ENCODE peak calls at places on chromosomes 4 and X, in eight cellular contexts. One of them, this sample, is unnamed.

GRCh38 chrX:132181364-132181763 is 37.9 kb downstream of the RAP2C start:
- DNase-seq in stimulated activated CD4-positive, alpha-beta T cell treated with anti-CD3 and anti-CD28 coated beads, TNF-alpha, amount 100 ng/mL, for 24 hours: no peak
- DNase-seq in NCI-H2081: no peak
- DNase-seq in foreskin fibroblast: no peak
- DNase-seq in NCI-H1436: no peak
- DNase-seq in GM23248: no peak
- DNase-seq in C1 segment of cervical spinal cord: no peak
- DNase-seq in activated CD4-positive, alpha-beta T cell treated with anti-CD3 and anti-CD28 coated beads, Interleukin-2, amount 50 U/mL, for 48 hours: no peak
- DNase-seq in this sample: no peak

GRCh38 chr4:169485084-169485483 is 127.3 kb downstream of the NEK1 start:
- DNase-seq in NCI-H2081: no peak
- DNase-seq in NCI-H1436: no peak
- DNase-seq in stimulated activated CD4-positive, alpha-beta T cell treated with anti-CD3 and anti-CD28 coated beads, TNF-alpha, amount 100 ng/mL, for 24 hours: no peak
- DNase-seq in activated CD4-positive, alpha-beta T cell treated with anti-CD3 and anti-CD28 coated beads, Interleukin-2, amount 50 U/mL, for 48 hours: no peak
- DNase-seq in C1 segment of cervical spinal cord: no peak
- DNase-seq in foreskin fibroblast: peak; percentile 43
- DNase-seq in GM23248: peak; percentile 39
- DNase-seq in this sample: no peak

GRCh38 chrX:19576742-19577141 is 61.4 kb upstream of the MAP3K15 start:
- DNase-seq in NCI-H1436: no peak
- DNase-seq in NCI-H2081: no peak
- DNase-seq in foreskin fibroblast: no peak
- DNase-seq in GM23248: peak; percentile 33
- DNase-seq in activated CD4-positive, alpha-beta T cell treated with anti-CD3 and anti-CD28 coated beads, Interleukin-2, amount 50 U/mL, for 48 hours: no peak
- DNase-seq in stimulated activated CD4-positive, alpha-beta T cell treated with anti-CD3 and anti-CD28 coated beads, TNF-alpha, amount 100 ng/mL, for 24 hours: no peak
- DNase-seq in C1 segment of cervical spinal cord: no peak
- DNase-seq in this sample: no peak

GRCh38 chr4:65645185-65645584 is 25.1 kb downstream of the EPHA5 start:
- DNase-seq in C1 segment of cervical spinal cord: no peak
- DNase-seq in foreskin fibroblast: no peak
- DNase-seq in GM23248: no peak
- DNase-seq in NCI-H2081: no peak
- DNase-seq in activated CD4-positive, alpha-beta T cell treated with anti-CD3 and anti-CD28 coated beads, Interleukin-2, amount 50 U/mL, for 48 hours: no peak
- DNase-seq in stimulated activated CD4-positive, alpha-beta T cell treated with anti-CD3 and anti-CD28 coated beads, TNF-alpha, amount 100 ng/mL, for 24 hours: no peak
- DNase-seq in NCI-H1436: no peak
- DNase-seq in this sample: no peak

GRCh38 chrX:3280706-3281105 is 65.7 kb downstream of the MXRA5 start:
- DNase-seq in C1 segment of cervical spinal cord: no peak
- DNase-seq in NCI-H2081: no peak
- DNase-seq in activated CD4-positive, alpha-beta T cell treated with anti-CD3 and anti-CD28 coated beads, Interleukin-2, amount 50 U/mL, for 48 hours: no peak
- DNase-seq in GM23248: no peak
- DNase-seq in foreskin fibroblast: peak; percentile 60
- DNase-seq in NCI-H1436: no peak
- DNase-seq in stimulated activated CD4-positive, alpha-beta T cell treated with anti-CD3 and anti-CD28 coated beads, TNF-alpha, amount 100 ng/mL, for 24 hours: no peak
- DNase-seq in this sample: no peak

GRCh38 chrX:31870267-31870666 is 798.4 kb upstream of the FTHL17 start:
- DNase-seq in NCI-H2081: no peak
- DNase-seq in C1 segment of cervical spinal cord: no peak
- DNase-seq in stimulated activated CD4-positive, alpha-beta T cell treated with anti-CD3 and anti-CD28 coated beads, TNF-alpha, amount 100 ng/mL, for 24 hours: no peak
- DNase-seq in activated CD4-positive, alpha-beta T cell treated with anti-CD3 and anti-CD28 coated beads, Interleukin-2, amount 50 U/mL, for 48 hours: no peak
- DNase-seq in NCI-H1436: no peak
- DNase-seq in GM23248: no peak
- DNase-seq in foreskin fibroblast: no peak
- DNase-seq in this sample: no peak

GRCh38 chrX:94908171-94908570 is 1234.2 kb downstream of the FAM133A start:
- DNase-seq in activated CD4-positive, alpha-beta T cell treated with anti-CD3 and anti-CD28 coated beads, Interleukin-2, amount 50 U/mL, for 48 hours: no peak
- DNase-seq in stimulated activated CD4-positive, alpha-beta T cell treated with anti-CD3 and anti-CD28 coated beads, TNF-alpha, amount 100 ng/mL, for 24 hours: no peak
- DNase-seq in GM23248: no peak
- DNase-seq in NCI-H2081: no peak
- DNase-seq in NCI-H1436: no peak
- DNase-seq in foreskin fibroblast: no peak
- DNase-seq in C1 segment of cervical spinal cord: no peak
- DNase-seq in this sample: no peak

GRCh38 chr4:1981251-1982055 is 27.3 kb downstream of the NELFA start:
- DNase-seq in NCI-H2081: no peak
- DNase-seq in NCI-H1436: no peak
- DNase-seq in stimulated activated CD4-positive, alpha-beta T cell treated with anti-CD3 and anti-CD28 coated beads, TNF-alpha, amount 100 ng/mL, for 24 hours: no peak
- DNase-seq in GM23248: peak; percentile 30
- DNase-seq in activated CD4-positive, alpha-beta T cell treated with anti-CD3 and anti-CD28 coated beads, Interleukin-2, amount 50 U/mL, for 48 hours: peak; percentile 28
- DNase-seq in C1 segment of cervical spinal cord: no peak
- DNase-seq in foreskin fibroblast: peak; percentile 62
- DNase-seq in this sample: no peak

GRCh38 chr4:178633263-178633662 is 1191.0 kb upstream of the AGA start:
- DNase-seq in NCI-H1436: no peak
- DNase-seq in foreskin fibroblast: no peak
- DNase-seq in activated CD4-positive, alpha-beta T cell treated with anti-CD3 and anti-CD28 coated beads, Interleukin-2, amount 50 U/mL, for 48 hours: no peak
- DNase-seq in stimulated activated CD4-positive, alpha-beta T cell treated with anti-CD3 and anti-CD28 coated beads, TNF-alpha, amount 100 ng/mL, for 24 hours: no peak
- DNase-seq in C1 segment of cervical spinal cord: no peak
- DNase-seq in NCI-H2081: no peak
- DNase-seq in GM23248: no peak
- DNase-seq in this sample: no peak

GRCh38 chrX:2928127-2928582 is 984 bp downstream of the ARSD start:
- DNase-seq in activated CD4-positive, alpha-beta T cell treated with anti-CD3 and anti-CD28 coated beads, Interleukin-2, amount 50 U/mL, for 48 hours: peak; percentile 2
- DNase-seq in stimulated activated CD4-positive, alpha-beta T cell treated with anti-CD3 and anti-CD28 coated beads, TNF-alpha, amount 100 ng/mL, for 24 hours: no peak
- DNase-seq in C1 segment of cervical spinal cord: peak; percentile 27
- DNase-seq in NCI-H2081: no peak
- DNase-seq in GM23248: peak; percentile 38
- DNase-seq in NCI-H1436: no peak
- DNase-seq in foreskin fibroblast: no peak
- DNase-seq in this sample: peak; percentile 29

GRCh38 chrX:75596178-75596577 is 73.3 kb upstream of the ZDHHC15 start:
- DNase-seq in foreskin fibroblast: no peak
- DNase-seq in stimulated activated CD4-positive, alpha-beta T cell treated with anti-CD3 and anti-CD28 coated beads, TNF-alpha, amount 100 ng/mL, for 24 hours: no peak
- DNase-seq in GM23248: peak; percentile 21
- DNase-seq in NCI-H2081: no peak
- DNase-seq in C1 segment of cervical spinal cord: no peak
- DNase-seq in activated CD4-positive, alpha-beta T cell treated with anti-CD3 and anti-CD28 coated beads, Interleukin-2, amount 50 U/mL, for 48 hours: no peak
- DNase-seq in NCI-H1436: no peak
- DNase-seq in this sample: no peak

GRCh38 chr4:144572660-144573059 is 73.3 kb upstream of the HHIP start:
- DNase-seq in NCI-H2081: no peak
- DNase-seq in activated CD4-positive, alpha-beta T cell treated with anti-CD3 and anti-CD28 coated beads, Interleukin-2, amount 50 U/mL, for 48 hours: no peak
- DNase-seq in C1 segment of cervical spinal cord: no peak
- DNase-seq in foreskin fibroblast: no peak
- DNase-seq in NCI-H1436: no peak
- DNase-seq in stimulated activated CD4-positive, alpha-beta T cell treated with anti-CD3 and anti-CD28 coated beads, TNF-alpha, amount 100 ng/mL, for 24 hours: no peak
- DNase-seq in GM23248: no peak
- DNase-seq in this sample: no peak

GRCh38 chr4:8439914-8440490 is 521 bp downstream of the ACOX3 start:
- DNase-seq in GM23248: no peak
- DNase-seq in activated CD4-positive, alpha-beta T cell treated with anti-CD3 and anti-CD28 coated beads, Interleukin-2, amount 50 U/mL, for 48 hours: no peak
- DNase-seq in C1 segment of cervical spinal cord: no peak
- DNase-seq in NCI-H1436: peak; percentile 0
- DNase-seq in stimulated activated CD4-positive, alpha-beta T cell treated with anti-CD3 and anti-CD28 coated beads, TNF-alpha, amount 100 ng/mL, for 24 hours: no peak
- DNase-seq in foreskin fibroblast: no peak
- DNase-seq in NCI-H2081: no peak
- DNase-seq in this sample: no peak

GRCh38 chr4:169619518-169619957 is 840 bp upstream of the CLCN3 start:
- DNase-seq in NCI-H2081: no peak
- DNase-seq in foreskin fibroblast: peak; percentile 79
- DNase-seq in NCI-H1436: peak; percentile 24
- DNase-seq in activated CD4-positive, alpha-beta T cell treated with anti-CD3 and anti-CD28 coated beads, Interleukin-2, amount 50 U/mL, for 48 hours: peak; percentile 49
- DNase-seq in C1 segment of cervical spinal cord: peak; percentile 15
- DNase-seq in GM23248: peak; percentile 77
- DNase-seq in stimulated activated CD4-positive, alpha-beta T cell treated with anti-CD3 and anti-CD28 coated beads, TNF-alpha, amount 100 ng/mL, for 24 hours: no peak
- DNase-seq in this sample: no peak

GRCh38 chrX:1178580-1179057 is 33.8 kb downstream of the CRLF2 start:
- DNase-seq in NCI-H1436: no peak
- DNase-seq in GM23248: peak; percentile 24
- DNase-seq in foreskin fibroblast: no peak
- DNase-seq in activated CD4-positive, alpha-beta T cell treated with anti-CD3 and anti-CD28 coated beads, Interleukin-2, amount 50 U/mL, for 48 hours: peak; percentile 37
- DNase-seq in NCI-H2081: no peak
- DNase-seq in C1 segment of cervical spinal cord: no peak
- DNase-seq in stimulated activated CD4-positive, alpha-beta T cell treated with anti-CD3 and anti-CD28 coated beads, TNF-alpha, amount 100 ng/mL, for 24 hours: no peak
- DNase-seq in this sample: no peak